ENCODE peak calls at places on chromosomes 3 and 15, in nine cellular contexts. D is OCI-LY7, C is AG09309, Q is foreskin fibroblast, U is tibial nerve, K is fibroblast of pulmonary artery, Z is cardiac fibroblast, N is SK-N-SH, H is upper lobe of right lung. Y is an unnamed sample.

GRCh38 chr3:882526-882925 is 210.3 kb upstream of the CNTN6 start:
- DNase-seq in D (no peak), Z (no peak), Q (no peak), H (no peak), K (peak), U (no peak), C (no peak), N (no peak), Y (peak)

GRCh38 chr15:57571725-57572124 is 20.0 kb upstream of the MYZAP start:
- DNase-seq in Z (no peak), Q (no peak), C (no peak), H (no peak), U (no peak), K (no peak), N (no peak), D (no peak), Y (no peak)

GRCh38 chr3:41213563-41213962 is 14.3 kb downstream of the CTNNB1 start:
- DNase-seq in K (no peak), U (no peak), Q (no peak), H (no peak), Z (no peak), D (no peak), C (no peak), N (no peak), Y (no peak)

GRCh38 chr3:172129868-172130751 is 90.7 kb downstream of the FNDC3B start:
- DNase-seq in Z (peak), D (no peak), N (peak), K (peak), U (peak), H (peak), C (peak), Q (peak), Y (peak)

GRCh38 chr3:39733804-39734203 is 75.6 kb upstream of the MYRIP start:
- DNase-seq in C (no peak), Q (no peak), Z (no peak), H (no peak), K (no peak), U (no peak), N (no peak), D (no peak), Y (no peak)

GRCh38 chr3:99504258-99504657 is 134.1 kb upstream of the COL8A1 start:
- DNase-seq in K (no peak), H (no peak), Q (peak), U (peak), D (no peak), C (no peak), N (no peak), Z (no peak), Y (no peak)

GRCh38 chr15:45378149-45378912 is at the start of gene GATM:
- DNase-seq in K (peak), Z (peak), H (peak), N (peak), U (peak), Q (peak), C (peak), D (no peak), Y (peak)

GRCh38 chr15:72009207-72009606 is 108.7 kb downstream of the MYO9A start:
- DNase-seq in U (no peak), Z (no peak), H (peak), C (no peak), K (no peak), D (no peak), Q (no peak), N (no peak), Y (peak)

GRCh38 chr3:50242778-50243551 is 7.0 kb downstream of the GNAI2 start:
- DNase-seq in Z (peak), H (peak), Q (no peak), U (peak), K (peak), D (peak), C (no peak), N (no peak), Y (no peak)

GRCh38 chr3:185422677-185423076 is 59.7 kb downstream of the MAP3K13 start:
- DNase-seq in U (no peak), H (no peak), Z (no peak), K (no peak), Q (no peak), C (no peak), D (no peak), N (no peak), Y (no peak)

GRCh38 chr3:16088496-16088895 is 86.0 kb upstream of the GALNT15 start:
- DNase-seq in Q (no peak), U (no peak), N (no peak), Z (peak), D (no peak), K (no peak), C (no peak), H (no peak), Y (no peak)

GRCh38 chr3:49255112-49255511 is 21.9 kb downstream of the C3orf62 start:
- DNase-seq in C (no peak), N (no peak), K (no peak), Z (no peak), D (no peak), H (peak), U (no peak), Q (no peak), Y (no peak)

DNA sequence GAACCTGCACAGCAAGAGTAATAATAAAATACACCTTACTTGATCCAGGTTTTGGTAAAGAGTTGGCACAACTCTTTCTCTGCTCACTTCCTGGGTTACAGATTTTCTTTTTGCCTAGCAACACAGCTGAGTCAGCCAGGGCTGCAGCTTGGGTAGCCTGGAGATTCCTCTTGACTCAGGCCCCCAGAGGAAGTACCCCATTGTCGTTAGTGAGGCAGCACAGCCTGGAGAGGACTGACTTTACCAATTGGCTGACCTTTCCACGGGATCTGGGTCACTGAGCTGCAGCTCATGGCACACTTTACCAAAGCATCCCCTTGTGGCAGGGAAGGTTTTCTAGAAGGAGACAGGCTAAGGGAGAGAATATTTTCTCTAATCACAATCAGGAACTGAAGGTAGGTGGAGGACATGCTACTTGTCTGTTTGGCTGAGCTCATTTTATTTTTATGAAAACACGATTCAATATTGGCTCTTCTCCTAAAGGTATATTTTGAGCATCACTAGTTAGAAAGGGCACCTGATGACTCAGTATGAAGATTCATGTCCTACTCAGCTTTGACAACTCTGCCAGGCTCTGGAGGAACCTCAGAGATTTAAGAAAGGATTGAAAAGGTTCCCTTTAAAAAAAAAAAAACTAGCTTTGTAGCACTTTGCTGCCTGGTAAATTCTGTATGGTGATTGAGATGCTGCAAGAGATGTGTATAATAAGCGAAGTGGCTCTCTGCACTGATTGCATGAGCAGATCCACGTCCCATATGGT is 124.9 kb downstream of the CHDH start:
- DNase-seq in Q (no peak), U (no peak), Z (no peak), N (no peak), D (no peak), K (no peak), C (no peak), H (no peak), Y (no peak)
- TF ChIP-seq CTCF in Q (no peak), U (no peak), Z (no peak), N (no peak), D (no peak), K (no peak), C (no peak), H (no peak), Y (no peak)

GRCh38 chr3:18987862-18988447 is 160.4 kb upstream of the KCNH8 start:
- DNase-seq in C (no peak), Z (no peak), Q (no peak), N (no peak), U (no peak), K (no peak), H (no peak), D (no peak), Y (no peak)
- H3K4me3 ChIP-seq in C (no peak), Z (no peak), Q (no peak), N (no peak), U (no peak), K (no peak), H (no peak), D (no peak), Y (no peak)

GRCh38 chr3:176631175-176631574 is 566.1 kb downstream of the TBL1XR1 start:
- DNase-seq in K (no peak), D (no peak), H (no peak), Z (no peak), C (no peak), Q (no peak), U (no peak), N (no peak), Y (no peak)

GRCh38 chr3:176633511-176633910 is 563.8 kb downstream of the TBL1XR1 start:
- DNase-seq in D (no peak), U (no peak), H (no peak), N (no peak), K (no peak), Q (no peak), Z (no peak), C (no peak), Y (no peak)
- TF ChIP-seq CTCF in D (no peak), U (no peak), H (no peak), N (no peak), K (no peak), Q (no peak), Z (no peak), C (no peak), Y (no peak)

DNA sequence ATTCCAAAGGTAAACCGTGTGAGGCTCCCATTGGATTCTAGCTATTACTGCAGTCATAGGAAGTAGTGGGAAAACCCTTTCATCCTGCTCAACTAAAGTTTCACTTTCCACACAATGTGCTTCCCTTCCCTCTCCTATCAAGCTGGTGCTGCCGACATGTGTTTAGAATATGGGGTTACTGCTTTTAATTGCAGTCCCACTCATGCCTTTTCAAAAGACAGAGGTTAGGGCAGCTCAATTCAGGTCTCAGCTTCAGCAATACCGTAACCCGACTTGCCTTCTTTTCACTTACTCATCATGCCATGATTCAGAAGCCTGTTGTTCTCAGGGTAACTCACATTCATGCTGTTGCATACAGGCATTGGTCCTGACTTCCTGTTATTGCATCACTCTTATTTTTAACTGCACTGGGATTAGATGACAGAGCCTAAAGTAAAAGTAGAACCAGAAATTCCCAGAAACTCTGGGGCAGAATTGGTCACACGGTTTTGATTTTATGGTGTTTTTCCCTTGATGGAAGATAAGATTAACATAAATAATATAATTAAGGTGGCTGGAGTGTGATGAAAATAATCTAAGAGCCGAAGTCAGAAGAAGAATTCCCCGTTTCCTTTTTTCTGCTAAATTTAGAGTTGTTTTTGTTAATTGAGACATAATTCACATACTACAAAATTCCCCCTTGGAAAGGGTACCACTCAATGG is 45.7 kb downstream of the C2CD4B start:
- DNase-seq in H (no peak), N (no peak), Z (peak), U (peak), C (peak), K (peak), Q (peak), D (peak), Y (peak)
- H3K4me3 ChIP-seq in H (peak), N (peak), Z (peak), U (no peak), C (peak), K (no peak), Q (peak), D (peak), Y (no peak)

GRCh38 chr3:127749787-127750225 is 72.5 kb downstream of the MGLL start:
- DNase-seq in N (no peak), Q (no peak), U (no peak), H (no peak), Z (no peak), D (peak), C (no peak), K (no peak), Y (no peak)
- TF ChIP-seq CTCF in N (peak), Q (no peak), U (no peak), H (no peak), Z (no peak), D (peak), C (no peak), K (no peak), Y (no peak)

DNA sequence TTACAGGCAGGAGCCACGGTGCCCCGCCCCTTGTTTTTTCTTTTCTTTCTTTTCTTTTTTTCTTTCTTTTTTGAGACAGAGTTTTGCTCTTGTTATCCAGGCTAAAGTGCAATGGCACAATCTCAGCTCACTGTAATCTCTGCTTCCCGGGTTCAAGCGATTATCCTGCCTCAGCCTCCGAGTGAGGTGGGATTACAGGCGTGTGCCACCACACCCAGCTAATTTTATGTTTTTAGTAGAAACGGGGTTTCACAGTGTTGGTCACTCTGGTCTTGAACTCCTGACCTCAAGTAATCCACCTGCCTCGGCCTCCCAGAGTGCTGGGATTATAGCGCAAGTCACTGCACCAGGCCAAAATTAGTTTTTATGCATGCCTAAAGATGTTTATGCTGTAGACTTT is 2.5 kb downstream of the RPL35A start:
- DNase-seq in H (no peak), Q (no peak), K (no peak), D (no peak), C (no peak), N (no peak), U (no peak), Z (no peak), Y (no peak)
- H3K4me3 ChIP-seq in H (no peak), Q (no peak), K (no peak), D (peak), C (no peak), N (peak), U (no peak), Z (no peak), Y (no peak)

GRCh38 chr3:33006081-33006480 is 54.6 kb downstream of the CCR4 start:
- DNase-seq in D (no peak), Z (no peak), C (no peak), N (no peak), Q (no peak), K (no peak), H (no peak), U (no peak), Y (no peak)
- TF ChIP-seq CTCF in D (peak), Z (no peak), C (no peak), N (no peak), Q (no peak), K (no peak), H (no peak), U (no peak), Y (no peak)

GRCh38 chr15:91516866-91517265 is 336.6 kb upstream of the SLCO3A1 start:
- DNase-seq in Z (no peak), Q (no peak), U (no peak), H (no peak), C (no peak), D (no peak), N (no peak), K (no peak), Y (no peak)

GRCh38 chr15:91520848-91521247 is 332.7 kb upstream of the SLCO3A1 start:
- DNase-seq in Q (no peak), K (no peak), N (no peak), D (no peak), C (no peak), Z (no peak), U (no peak), H (no peak), Y (no peak)

GRCh38 chr15:91521996-91522395 is 331.5 kb upstream of the SLCO3A1 start:
- DNase-seq in C (no peak), N (no peak), U (no peak), K (peak), Z (no peak), H (no peak), Q (peak), D (no peak), Y (peak)

GRCh38 chr15:91515188-91515754 is 338.2 kb upstream of the SLCO3A1 start:
- DNase-seq in D (no peak), Q (peak), Z (peak), U (peak), C (peak), K (peak), N (no peak), H (no peak), Y (peak)

GRCh38 chr15:91517491-91518200 is 335.9 kb upstream of the SLCO3A1 start:
- DNase-seq in K (peak), N (no peak), Q (no peak), D (no peak), C (no peak), H (no peak), U (no peak), Z (no peak), Y (no peak)
- H3K4me3 ChIP-seq in K (no peak), N (no peak), Q (no peak), D (no peak), C (no peak), H (no peak), U (no peak), Z (no peak), Y (no peak)

DNA sequence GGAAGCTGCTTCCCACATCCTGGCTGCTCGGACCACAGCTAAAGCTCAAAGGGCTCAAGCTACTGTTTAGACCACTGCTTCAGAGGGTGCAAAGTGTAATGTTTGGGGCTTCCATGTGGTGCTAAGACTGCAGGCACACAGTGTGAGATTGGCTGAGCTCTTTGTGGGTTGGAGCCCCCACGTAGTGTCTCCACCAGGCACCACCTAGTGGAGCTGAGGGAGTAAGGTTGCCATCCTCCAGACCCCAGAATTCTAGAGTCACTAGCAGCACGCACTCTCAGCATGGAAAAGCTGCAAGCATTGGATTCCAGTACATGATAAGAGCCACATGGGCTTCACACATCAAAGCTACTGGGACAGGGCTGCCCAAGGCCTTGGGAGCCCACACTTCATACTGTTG is 9.3 kb downstream of the MKRN3 start:
- DNase-seq in C (no peak), N (no peak), K (no peak), U (no peak), Q (no peak), H (no peak), D (no peak), Z (no peak), Y (no peak)
- TF ChIP-seq CTCF in C (no peak), N (no peak), K (no peak), U (no peak), Q (no peak), H (no peak), D (peak), Z (no peak), Y (no peak)

Y was measured in kidney epithelial cell.